ENCODE peak calls at places on chromosomes 1 and 21, in ten cellular contexts. One of them, this sample, is unnamed.

GRCh38 chr1:162823231-162823630 is 32.7 kb downstream of the HSD17B7 start:
- DNase-seq in GM18507: no peak
- DNase-seq in CD8-positive, alpha-beta memory T cell: no peak
- DNase-seq in GM23338: no peak
- DNase-seq in hypothalamus: no peak
- DNase-seq in H1: no peak
- DNase-seq in GM12892: no peak
- DNase-seq in right lobe of liver: no peak
- DNase-seq in nephron progenitor cell: no peak
- DNase-seq in WTC11: no peak
- DNase-seq in this sample: no peak

GRCh38 chr1:154971341-154971998 is 923 bp upstream of the SHC1 start:
- DNase-seq in WTC11: no peak
- DNase-seq in right lobe of liver: peak
- DNase-seq in GM23338: no peak
- DNase-seq in nephron progenitor cell: no peak
- DNase-seq in GM12892: no peak
- DNase-seq in GM18507: no peak
- DNase-seq in hypothalamus: no peak
- DNase-seq in CD8-positive, alpha-beta memory T cell: no peak
- DNase-seq in H1: no peak
- DNase-seq in this sample: no peak

GRCh38 chr21:39788383-39788782 is 43.4 kb downstream of the IGSF5 start:
- DNase-seq in GM12892: no peak
- DNase-seq in GM18507: no peak
- DNase-seq in GM23338: peak
- DNase-seq in WTC11: peak
- DNase-seq in CD8-positive, alpha-beta memory T cell: no peak
- DNase-seq in H1: peak
- DNase-seq in nephron progenitor cell: peak
- DNase-seq in hypothalamus: peak
- DNase-seq in right lobe of liver: peak
- DNase-seq in this sample: peak

GRCh38 chr1:155128755-155129473 is 1.2 kb downstream of the EFNA1 start:
- DNase-seq in nephron progenitor cell: no peak
- DNase-seq in H1: peak
- DNase-seq in right lobe of liver: peak
- DNase-seq in CD8-positive, alpha-beta memory T cell: no peak
- DNase-seq in GM23338: peak
- DNase-seq in GM18507: no peak
- DNase-seq in WTC11: no peak
- DNase-seq in GM12892: no peak
- DNase-seq in hypothalamus: peak
- DNase-seq in this sample: peak

GRCh38 chr1:226568077-226568831 is 19.7 kb downstream of the STUM start:
- DNase-seq in nephron progenitor cell: peak
- DNase-seq in CD8-positive, alpha-beta memory T cell: no peak
- DNase-seq in WTC11: peak
- DNase-seq in hypothalamus: no peak
- DNase-seq in GM12892: no peak
- DNase-seq in GM23338: peak
- DNase-seq in right lobe of liver: no peak
- DNase-seq in H1: peak
- DNase-seq in GM18507: no peak
- DNase-seq in this sample: no peak

GRCh38 chr21:45387506-45387905 is 17.5 kb upstream of the COL18A1 start:
- DNase-seq in GM12892: no peak
- DNase-seq in right lobe of liver: peak
- DNase-seq in H1: no peak
- DNase-seq in CD8-positive, alpha-beta memory T cell: no peak
- DNase-seq in GM18507: no peak
- DNase-seq in hypothalamus: no peak
- DNase-seq in GM23338: no peak
- DNase-seq in WTC11: no peak
- DNase-seq in nephron progenitor cell: no peak
- DNase-seq in this sample: no peak

GRCh38 chr1:24149854-24150227 is 6.9 kb upstream of the IL22RA1 start:
- DNase-seq in CD8-positive, alpha-beta memory T cell: no peak
- DNase-seq in GM12892: no peak
- DNase-seq in GM23338: no peak
- DNase-seq in nephron progenitor cell: no peak
- DNase-seq in WTC11: no peak
- DNase-seq in hypothalamus: no peak
- DNase-seq in GM18507: no peak
- DNase-seq in H1: no peak
- DNase-seq in right lobe of liver: no peak
- DNase-seq in this sample: peak

GRCh38 chr1:117735045-117735992 is 129.5 kb downstream of the TENT5C start:
- DNase-seq in GM23338: peak
- DNase-seq in GM12892: no peak
- DNase-seq in nephron progenitor cell: no peak
- DNase-seq in GM18507: no peak
- DNase-seq in CD8-positive, alpha-beta memory T cell: no peak
- DNase-seq in H1: no peak
- DNase-seq in WTC11: no peak
- DNase-seq in hypothalamus: no peak
- DNase-seq in right lobe of liver: no peak
- DNase-seq in this sample: no peak

GRCh38 chr1:38030596-38031512 is 15.7 kb downstream of the POU3F1 start:
- DNase-seq in GM23338: no peak
- DNase-seq in right lobe of liver: no peak
- DNase-seq in nephron progenitor cell: no peak
- DNase-seq in CD8-positive, alpha-beta memory T cell: no peak
- DNase-seq in H1: no peak
- DNase-seq in hypothalamus: no peak
- DNase-seq in WTC11: no peak
- DNase-seq in GM18507: no peak
- DNase-seq in GM12892: no peak
- DNase-seq in this sample: no peak

GRCh38 chr1:222931018-222931417 is 116.2 kb downstream of the DISP1 start:
- DNase-seq in GM23338: no peak
- DNase-seq in nephron progenitor cell: no peak
- DNase-seq in hypothalamus: no peak
- DNase-seq in CD8-positive, alpha-beta memory T cell: no peak
- DNase-seq in WTC11: no peak
- DNase-seq in H1: no peak
- DNase-seq in GM18507: no peak
- DNase-seq in GM12892: no peak
- DNase-seq in right lobe of liver: no peak
- DNase-seq in this sample: no peak

GRCh38 chr1:171585715-171586114 is 36.3 kb upstream of the MYOCOS start:
- DNase-seq in H1: no peak
- DNase-seq in WTC11: no peak
- DNase-seq in GM12892: no peak
- DNase-seq in nephron progenitor cell: no peak
- DNase-seq in right lobe of liver: no peak
- DNase-seq in GM23338: no peak
- DNase-seq in CD8-positive, alpha-beta memory T cell: no peak
- DNase-seq in GM18507: no peak
- DNase-seq in hypothalamus: no peak
- DNase-seq in this sample: no peak

GRCh38 chr1:50705699-50706098 is 254.4 kb downstream of the FAF1 start:
- DNase-seq in GM12892: no peak
- DNase-seq in WTC11: no peak
- DNase-seq in GM23338: no peak
- DNase-seq in right lobe of liver: no peak
- DNase-seq in nephron progenitor cell: no peak
- DNase-seq in CD8-positive, alpha-beta memory T cell: no peak
- DNase-seq in hypothalamus: no peak
- DNase-seq in H1: no peak
- DNase-seq in GM18507: no peak
- DNase-seq in this sample: no peak